ENCODE peak calls at places on chromosome 5, in ten cellular contexts. G, T, V, I, J, L, S, H, Z and M are unnamed samples.

GRCh38 chr5:159212667-159213462 is 3.5 kb upstream of the RNF145 start:
- DNase-seq in G (no peak), T (no peak), V (no peak), I (no peak), J (no peak), L (no peak), S (no peak), H (no peak), Z (no peak), M (no peak)

GRCh38 chr5:139068494-139069152 is 129.5 kb downstream of the SIL1 start:
- DNase-seq in G (no peak), T (no peak), V (no peak), I (no peak), J (no peak), L (no peak), S (no peak), H (no peak), Z (no peak), M (no peak)

GRCh38 chr5:139413963-139414362 is 10.1 kb upstream of the SPATA24 start:
- DNase-seq in G (no peak), T (no peak), V (no peak), I (no peak), J (no peak), L (no peak), S (no peak), H (peak; percentile 24), Z (no peak), M (no peak)

GRCh38 chr5:54292866-54293265 is 17.5 kb downstream of the ARL15 start:
- DNase-seq in G (no peak), T (no peak), V (no peak), I (no peak), J (no peak), L (no peak), S (no peak), H (no peak), Z (no peak), M (no peak)

GRCh38 chr5:151022511-151023018 is 2.2 kb downstream of the GPX3 start:
- DNase-seq in G (no peak), T (no peak), V (no peak), I (no peak), J (no peak), L (no peak), S (no peak), H (peak; percentile 91), Z (peak; percentile 63), M (no peak)

GRCh38 chr5:6674421-6674820 is 38.8 kb upstream of the TENT4A start:
- DNase-seq in G (no peak), T (no peak), V (no peak), I (no peak), J (no peak), L (no peak), S (no peak), H (no peak), Z (no peak), M (no peak)

GRCh38 chr5:179553875-179554274 is 3.5 kb downstream of the RUFY1 start:
- DNase-seq in G (no peak), T (no peak), V (no peak), I (no peak), J (no peak), L (no peak), S (no peak), H (no peak), Z (peak; percentile 62), M (no peak)

GRCh38 chr5:36688722-36689121 is 82.3 kb downstream of the SLC1A3 start:
- DNase-seq in G (no peak), T (no peak), V (no peak), I (no peak), J (peak; percentile 75), L (no peak), S (peak; percentile 32), H (no peak), Z (no peak), M (no peak)

DNA sequence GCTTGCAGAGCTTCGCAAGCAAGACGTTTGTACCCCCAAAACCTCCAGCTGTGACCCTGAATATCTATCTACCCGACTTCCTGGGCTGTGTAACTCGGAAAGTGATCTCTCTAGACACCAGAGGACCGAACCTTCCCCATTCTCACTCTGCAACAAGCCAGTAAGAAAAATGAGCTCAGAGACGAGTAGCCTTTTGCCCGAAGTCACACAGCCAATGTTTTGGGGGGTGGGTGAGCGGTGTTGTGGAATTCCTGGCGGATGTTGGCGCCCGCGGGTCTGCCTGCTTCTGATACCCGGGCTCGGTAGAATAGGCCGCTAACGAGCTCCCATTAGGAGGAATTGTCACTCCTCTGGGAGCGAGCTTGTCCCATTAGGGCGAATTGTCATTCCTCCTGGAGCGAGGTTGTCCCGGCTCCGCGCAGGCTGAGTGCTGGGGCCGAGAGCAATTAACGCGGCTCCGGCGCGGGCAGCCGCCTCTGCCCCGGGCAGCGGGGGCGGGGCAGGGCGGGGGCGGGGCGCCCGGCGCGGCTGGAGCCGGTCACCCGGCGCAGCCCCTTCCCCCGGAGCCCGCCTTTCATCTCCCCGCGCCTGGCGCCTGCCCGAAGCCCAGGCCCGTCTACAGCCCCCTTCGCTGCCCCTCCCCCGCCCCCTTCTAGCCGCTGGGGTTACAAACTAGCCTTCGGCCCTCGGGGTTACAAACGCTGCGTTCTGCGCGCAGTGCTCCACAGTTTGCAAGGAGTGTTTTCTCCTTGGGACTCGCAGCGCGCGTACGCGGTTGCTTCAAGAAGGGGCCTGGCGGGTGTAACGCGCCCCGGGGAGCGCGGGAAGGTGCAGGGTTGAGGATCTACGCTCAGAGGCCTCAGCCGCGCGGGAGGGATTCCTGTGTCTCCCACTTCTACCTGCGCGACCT is 3.5 kb upstream of the MSX2 start:
- DNase-seq in G (no peak), T (no peak), V (no peak), I (no peak), J (peak; percentile 80), L (peak; percentile 58), S (no peak), H (no peak), Z (no peak), M (no peak)
- H3K4me3 ChIP-seq in G (no peak overlapping the region), T (no peak overlapping the region), V (peak overlapping the region; percentile 67), I (peak overlapping the region; percentile 15), J (peak overlapping the region; percentile 58), L (peak overlapping the region; percentile 33), S (peak overlapping the region; percentile 50), H (peak overlapping the region; percentile 62), Z (no peak overlapping the region), M (no peak overlapping the region)

GRCh38 chr5:59037453-59038168 is 454.7 kb downstream of the RAB3C start:
- DNase-seq in G (no peak), T (no peak), V (no peak), I (no peak), J (no peak), L (no peak), S (no peak), H (no peak), Z (no peak), M (no peak)

GRCh38 chr5:59037041-59037440 is 454.2 kb downstream of the RAB3C start:
- DNase-seq in G (no peak), T (no peak), V (no peak), I (no peak), J (no peak), L (no peak), S (no peak), H (no peak), Z (no peak), M (no peak)

GRCh38 chr5:59034498-59035186 is 451.8 kb downstream of the RAB3C start:
- DNase-seq in G (no peak), T (no peak), V (no peak), I (no peak), J (peak; percentile 64), L (no peak), S (no peak), H (no peak), Z (peak; percentile 76), M (no peak)

GRCh38 chr5:59036274-59036961 is 453.5 kb downstream of the RAB3C start:
- DNase-seq in G (no peak), T (no peak), V (peak; percentile 51), I (peak; percentile 81), J (no peak), L (no peak), S (no peak), H (no peak), Z (peak; percentile 96), M (no peak)

GRCh38 chr5:59035681-59036080 is 452.8 kb downstream of the RAB3C start:
- DNase-seq in G (no peak), T (no peak), V (no peak), I (no peak), J (no peak), L (no peak), S (no peak), H (no peak), Z (no peak), M (no peak)
- H3K4me3 ChIP-seq in G (peak overlapping the region; percentile 76), T (no peak overlapping the region), V (peak overlapping the region; percentile 26), I (no peak overlapping the region), J (no peak overlapping the region), L (no peak overlapping the region), S (peak overlapping the region; percentile 74), H (peak overlapping the region; percentile 44), Z (peak overlapping the region; percentile 21), M (peak overlapping the region; percentile 78)

GRCh38 chr5:173849908-173850307 is 38.2 kb upstream of the CPEB4 start:
- DNase-seq in G (no peak), T (no peak), V (no peak), I (no peak), J (no peak), L (no peak), S (no peak), H (no peak), Z (no peak), M (no peak)
- H3K4me3 ChIP-seq in G (no peak overlapping the region), T (no peak overlapping the region), V (no peak overlapping the region), I (no peak overlapping the region), J (no peak overlapping the region), L (no peak overlapping the region), S (no peak overlapping the region), H (no peak overlapping the region), Z (no peak overlapping the region), M (no peak overlapping the region)

GRCh38 chr5:72598461-72599433 is 91.5 kb upstream of the ZNF366 start:
- DNase-seq in G (no peak), T (no peak), V (no peak), I (no peak), J (no peak), L (no peak), S (no peak), H (no peak), Z (peak; percentile 97), M (no peak)

GRCh38 chr5:72600401-72600981 is 93.3 kb upstream of the ZNF366 start:
- DNase-seq in G (no peak), T (no peak), V (no peak), I (peak; percentile 84), J (no peak), L (no peak), S (peak; percentile 80), H (no peak), Z (peak; percentile 81), M (no peak)

GRCh38 chr5:72599519-72600400 is 92.5 kb upstream of the ZNF366 start:
- DNase-seq in G (no peak), T (no peak), V (no peak), I (no peak), J (no peak), L (no peak), S (peak; percentile 6), H (no peak), Z (peak; percentile 33), M (no peak)

GRCh38 chr5:72597456-72597948 is 90.3 kb upstream of the ZNF366 start:
- DNase-seq in G (no peak), T (no peak), V (no peak), I (no peak), J (peak; percentile 26), L (no peak), S (peak; percentile 6), H (no peak), Z (peak; percentile 93), M (no peak)

DNA sequence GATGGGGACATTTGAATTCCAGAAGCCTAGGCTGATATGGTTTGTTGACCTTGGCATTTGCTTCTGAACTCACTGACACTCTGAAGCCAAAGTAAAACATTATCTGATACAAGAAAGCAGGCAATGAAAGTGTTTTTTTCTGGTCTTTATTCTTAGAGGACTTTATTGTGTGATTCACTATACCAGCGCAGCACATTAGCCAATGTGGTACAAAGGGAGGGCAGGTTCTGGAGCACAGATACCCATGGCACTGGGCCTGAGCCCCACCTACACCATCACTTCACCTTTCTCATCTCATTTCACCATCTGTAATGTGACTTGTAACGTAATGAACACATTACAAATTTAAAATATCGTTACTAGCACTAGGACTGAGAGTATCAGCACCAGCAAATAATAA is 89.7 kb upstream of the ZNF366 start:
- DNase-seq in G (no peak), T (no peak), V (no peak), I (no peak), J (no peak), L (no peak), S (no peak), H (no peak), Z (peak; percentile 50), M (no peak)
- H3K4me3 ChIP-seq in G (no peak overlapping the region), T (no peak overlapping the region), V (no peak overlapping the region), I (no peak overlapping the region), J (no peak overlapping the region), L (no peak overlapping the region), S (no peak overlapping the region), H (no peak overlapping the region), Z (no peak overlapping the region), M (no peak overlapping the region)